ENCODE peak calls at places on chromosomes 3 and 15, in five cellular contexts. One of them, this sample, is unnamed.
A peak's percentile ranks its signal among the peaks of the same experiment; 100 is the strongest.

GRCh38 chr3:8954938-8955763 is 8.1 kb downstream of the RAD18 start:
- DNase-seq in AG04450: no peak
- DNase-seq in EH: peak; percentile 89
- DNase-seq in glutamatergic neuron: no peak
- DNase-seq in NCI-H510A treated with DMSO at 0.1 percent for 48 hours: no peak
- DNase-seq in this sample: peak; percentile 51

GRCh38 chr15:100844778-100845177 is 34.9 kb upstream of the ALDH1A3 start:
- DNase-seq in AG04450: no peak
- DNase-seq in EH: no peak
- DNase-seq in glutamatergic neuron: no peak
- DNase-seq in NCI-H510A treated with DMSO at 0.1 percent for 48 hours: no peak
- DNase-seq in this sample: no peak

GRCh38 chr3:23646201-23646955 is 159.4 kb upstream of the UBE2E1 start:
- DNase-seq in AG04450: no peak
- DNase-seq in EH: no peak
- DNase-seq in glutamatergic neuron: no peak
- DNase-seq in NCI-H510A treated with DMSO at 0.1 percent for 48 hours: no peak
- DNase-seq in this sample: no peak

GRCh38 chr3:147616998-147617619 is 207.9 kb downstream of the ZIC1 start:
- DNase-seq in AG04450: no peak
- DNase-seq in EH: peak; percentile 29
- DNase-seq in glutamatergic neuron: no peak
- DNase-seq in NCI-H510A treated with DMSO at 0.1 percent for 48 hours: peak; percentile 41
- DNase-seq in this sample: peak; percentile 4

GRCh38 chr3:171175840-171176239 is 149.3 kb upstream of the SLC2A2 start:
- DNase-seq in AG04450: peak; percentile 20
- DNase-seq in EH: peak; percentile 72
- DNase-seq in glutamatergic neuron: no peak
- DNase-seq in NCI-H510A treated with DMSO at 0.1 percent for 48 hours: no peak
- DNase-seq in this sample: peak; percentile 24

GRCh38 chr3:16618721-16619120 is 13.5 kb upstream of the DAZL start:
- DNase-seq in AG04450: no peak
- DNase-seq in EH: peak; percentile 77
- DNase-seq in glutamatergic neuron: no peak
- DNase-seq in NCI-H510A treated with DMSO at 0.1 percent for 48 hours: no peak
- DNase-seq in this sample: no peak

GRCh38 chr3:163626753-163627152 is 1451.5 kb downstream of the SI start:
- DNase-seq in AG04450: no peak
- DNase-seq in EH: no peak
- DNase-seq in glutamatergic neuron: no peak
- DNase-seq in NCI-H510A treated with DMSO at 0.1 percent for 48 hours: no peak
- DNase-seq in this sample: no peak

GRCh38 chr3:127172670-127173515 is 20.0 kb upstream of the PRR23E start:
- DNase-seq in AG04450: peak; percentile 21
- DNase-seq in EH: peak; percentile 91
- DNase-seq in glutamatergic neuron: peak; percentile 78
- DNase-seq in NCI-H510A treated with DMSO at 0.1 percent for 48 hours: peak; percentile 20
- DNase-seq in this sample: peak; percentile 83

GRCh38 chr15:48964898-48965297 is 1.2 kb upstream of the SHC4 start:
- DNase-seq in AG04450: no peak
- DNase-seq in EH: no peak
- DNase-seq in glutamatergic neuron: no peak
- DNase-seq in NCI-H510A treated with DMSO at 0.1 percent for 48 hours: no peak
- DNase-seq in this sample: no peak

GRCh38 chr3:37964716-37965115 is 25.9 kb upstream of the VILL start:
- DNase-seq in AG04450: no peak
- DNase-seq in EH: no peak
- DNase-seq in glutamatergic neuron: no peak
- DNase-seq in NCI-H510A treated with DMSO at 0.1 percent for 48 hours: no peak
- DNase-seq in this sample: no peak

GRCh38 chr3:106088270-106088669 is 219.5 kb upstream of the CBLB start:
- DNase-seq in AG04450: no peak
- DNase-seq in EH: no peak
- DNase-seq in glutamatergic neuron: no peak
- DNase-seq in NCI-H510A treated with DMSO at 0.1 percent for 48 hours: no peak
- DNase-seq in this sample: no peak

GRCh38 chr3:68876112-68876713 is 56.1 kb downstream of the TAFA4 start:
- DNase-seq in AG04450: peak; percentile 39
- DNase-seq in EH: peak; percentile 64
- DNase-seq in glutamatergic neuron: no peak
- DNase-seq in NCI-H510A treated with DMSO at 0.1 percent for 48 hours: peak; percentile 60
- DNase-seq in this sample: peak; percentile 36

GRCh38 chr3:24614353-24614752 is 119.7 kb upstream of the THRB start:
- DNase-seq in AG04450: no peak
- DNase-seq in EH: no peak
- DNase-seq in glutamatergic neuron: no peak
- DNase-seq in NCI-H510A treated with DMSO at 0.1 percent for 48 hours: no peak
- DNase-seq in this sample: no peak

GRCh38 chr3:161343986-161344385 is 27.3 kb downstream of the SPTSSB start:
- DNase-seq in AG04450: no peak
- DNase-seq in EH: peak; percentile 66
- DNase-seq in glutamatergic neuron: no peak
- DNase-seq in NCI-H510A treated with DMSO at 0.1 percent for 48 hours: no peak
- DNase-seq in this sample: no peak

GRCh38 chr3:52024765-52025452 is 29.2 kb upstream of the RPL29 start:
- DNase-seq in AG04450: no peak
- DNase-seq in EH: no peak
- DNase-seq in glutamatergic neuron: no peak
- DNase-seq in NCI-H510A treated with DMSO at 0.1 percent for 48 hours: no peak
- DNase-seq in this sample: no peak

GRCh38 chr15:44137750-44138149 is 57.3 kb downstream of the FRMD5 start:
- DNase-seq in AG04450: no peak
- DNase-seq in EH: peak; percentile 50
- DNase-seq in glutamatergic neuron: no peak
- DNase-seq in NCI-H510A treated with DMSO at 0.1 percent for 48 hours: no peak
- DNase-seq in this sample: no peak

GRCh38 chr3:156216852-156217251 is 96.5 kb downstream of the KCNAB1 start:
- DNase-seq in AG04450: no peak
- DNase-seq in EH: no peak
- DNase-seq in glutamatergic neuron: no peak
- DNase-seq in NCI-H510A treated with DMSO at 0.1 percent for 48 hours: peak; percentile 58
- DNase-seq in this sample: no peak

GRCh38 chr3:147120029-147120428 is 286.3 kb downstream of the ZIC4 start:
- DNase-seq in AG04450: peak; percentile 13
- DNase-seq in EH: peak; percentile 68
- DNase-seq in glutamatergic neuron: no peak
- DNase-seq in NCI-H510A treated with DMSO at 0.1 percent for 48 hours: peak; percentile 36
- DNase-seq in this sample: peak; percentile 14

GRCh38 chr3:185766645-185767323 is 58.1 kb downstream of the IGF2BP2 start:
- DNase-seq in AG04450: no peak
- DNase-seq in EH: peak; percentile 18
- DNase-seq in glutamatergic neuron: no peak
- DNase-seq in NCI-H510A treated with DMSO at 0.1 percent for 48 hours: no peak
- DNase-seq in this sample: no peak

GRCh38 chr15:31869640-31870335 is 160.5 kb upstream of the CHRNA7 start:
- DNase-seq in AG04450: no peak
- DNase-seq in EH: no peak
- DNase-seq in glutamatergic neuron: peak; percentile 43
- DNase-seq in NCI-H510A treated with DMSO at 0.1 percent for 48 hours: no peak
- DNase-seq in this sample: peak; percentile 14

GRCh38 chr15:54815546-54815945 is 381.2 kb downstream of the RSL24D1 start:
- DNase-seq in AG04450: no peak
- DNase-seq in EH: no peak
- DNase-seq in glutamatergic neuron: no peak
- DNase-seq in NCI-H510A treated with DMSO at 0.1 percent for 48 hours: no peak
- DNase-seq in this sample: no peak

GRCh38 chr3:37622999-37623883 is 238.4 kb upstream of the CTDSPL start:
- DNase-seq in AG04450: no peak
- DNase-seq in EH: no peak
- DNase-seq in glutamatergic neuron: no peak
- DNase-seq in NCI-H510A treated with DMSO at 0.1 percent for 48 hours: no peak
- DNase-seq in this sample: no peak

GRCh38 chr3:10448544-10448943 is 56.8 kb downstream of the ATP2B2 start:
- DNase-seq in AG04450: no peak
- DNase-seq in EH: no peak
- DNase-seq in glutamatergic neuron: no peak
- DNase-seq in NCI-H510A treated with DMSO at 0.1 percent for 48 hours: no peak
- DNase-seq in this sample: no peak

GRCh38 chr3:143234521-143234920 is 115.0 kb downstream of the CHST2 start:
- DNase-seq in AG04450: no peak
- DNase-seq in EH: peak; percentile 54
- DNase-seq in glutamatergic neuron: no peak
- DNase-seq in NCI-H510A treated with DMSO at 0.1 percent for 48 hours: no peak
- DNase-seq in this sample: no peak

GRCh38 chr3:15766406-15766805 is 31.4 kb downstream of the ANKRD28 start:
- DNase-seq in AG04450: no peak
- DNase-seq in EH: no peak
- DNase-seq in glutamatergic neuron: no peak
- DNase-seq in NCI-H510A treated with DMSO at 0.1 percent for 48 hours: no peak
- DNase-seq in this sample: no peak

GRCh38 chr3:173096994-173097785 is 43.8 kb downstream of the SPATA16 start:
- DNase-seq in AG04450: no peak
- DNase-seq in EH: peak; percentile 32
- DNase-seq in glutamatergic neuron: no peak
- DNase-seq in NCI-H510A treated with DMSO at 0.1 percent for 48 hours: no peak
- DNase-seq in this sample: no peak

GRCh38 chr15:80996247-80996646 is 4.5 kb upstream of the TLNRD1 start:
- DNase-seq in AG04450: no peak
- DNase-seq in EH: no peak
- DNase-seq in glutamatergic neuron: no peak
- DNase-seq in NCI-H510A treated with DMSO at 0.1 percent for 48 hours: peak; percentile 5
- DNase-seq in this sample: no peak

GRCh38 chr15:71575474-71576045 is 234.8 kb upstream of the NR2E3 start:
- DNase-seq in AG04450: no peak
- DNase-seq in EH: peak; percentile 37
- DNase-seq in glutamatergic neuron: no peak
- DNase-seq in NCI-H510A treated with DMSO at 0.1 percent for 48 hours: peak; percentile 4
- DNase-seq in this sample: no peak

GRCh38 chr15:68224546-68225250 is 4.8 kb downstream of the CLN6 start:
- DNase-seq in AG04450: no peak
- DNase-seq in EH: no peak
- DNase-seq in glutamatergic neuron: no peak
- DNase-seq in NCI-H510A treated with DMSO at 0.1 percent for 48 hours: no peak
- DNase-seq in this sample: no peak

GRCh38 chr15:99755692-99756409 is 22.6 kb upstream of the LYSMD4 start:
- DNase-seq in AG04450: peak; percentile 18
- DNase-seq in EH: peak; percentile 74
- DNase-seq in glutamatergic neuron: peak; percentile 43
- DNase-seq in NCI-H510A treated with DMSO at 0.1 percent for 48 hours: no peak
- DNase-seq in this sample: peak; percentile 74

GRCh38 chr15:32870240-32871033 is 152.6 kb downstream of the GREM1 start:
- DNase-seq in AG04450: peak; percentile 97
- DNase-seq in EH: peak; percentile 99
- DNase-seq in glutamatergic neuron: no peak
- DNase-seq in NCI-H510A treated with DMSO at 0.1 percent for 48 hours: no peak
- DNase-seq in this sample: peak; percentile 78

GRCh38 chr3:141625506-141625905 is 112.6 kb upstream of the RNF7 start:
- DNase-seq in AG04450: no peak
- DNase-seq in EH: peak; percentile 44
- DNase-seq in glutamatergic neuron: no peak
- DNase-seq in NCI-H510A treated with DMSO at 0.1 percent for 48 hours: no peak
- DNase-seq in this sample: peak; percentile 40

GRCh38 chr3:69012111-69012835 is 1.2 kb downstream of the EOGT start:
- DNase-seq in AG04450: no peak
- DNase-seq in EH: peak; percentile 92
- DNase-seq in glutamatergic neuron: no peak
- DNase-seq in NCI-H510A treated with DMSO at 0.1 percent for 48 hours: no peak
- DNase-seq in this sample: peak; percentile 65

GRCh38 chr15:70974004-70974832 is 81.6 kb downstream of the LRRC49 start:
- DNase-seq in AG04450: peak; percentile 36
- DNase-seq in EH: peak; percentile 71
- DNase-seq in glutamatergic neuron: no peak
- DNase-seq in NCI-H510A treated with DMSO at 0.1 percent for 48 hours: no peak
- DNase-seq in this sample: peak; percentile 19

GRCh38 chr3:82202254-82202653 is 440.8 kb upstream of the GBE1 start:
- DNase-seq in AG04450: no peak
- DNase-seq in EH: no peak
- DNase-seq in glutamatergic neuron: no peak
- DNase-seq in NCI-H510A treated with DMSO at 0.1 percent for 48 hours: no peak
- DNase-seq in this sample: no peak

GRCh38 chr3:129507181-129507831 is 21.1 kb upstream of the RHO start:
- DNase-seq in AG04450: no peak
- DNase-seq in EH: no peak
- DNase-seq in glutamatergic neuron: no peak
- DNase-seq in NCI-H510A treated with DMSO at 0.1 percent for 48 hours: no peak
- DNase-seq in this sample: no peak

GRCh38 chr15:68608206-68608843 is 29.5 kb downstream of the CORO2B start:
- DNase-seq in AG04450: no peak
- DNase-seq in EH: peak; percentile 33
- DNase-seq in glutamatergic neuron: no peak
- DNase-seq in NCI-H510A treated with DMSO at 0.1 percent for 48 hours: no peak
- DNase-seq in this sample: no peak

GRCh38 chr3:43710607-43711006 is 19.9 kb downstream of the ABHD5 start:
- DNase-seq in AG04450: no peak
- DNase-seq in EH: no peak
- DNase-seq in glutamatergic neuron: no peak
- DNase-seq in NCI-H510A treated with DMSO at 0.1 percent for 48 hours: no peak
- DNase-seq in this sample: no peak

This sample was measured in AG08396.